ENCODE peak calls at places on chromosomes 5 and 9, in seven cellular contexts. Y is posterior vena cava, U is GM10248, C is RWPE1, E is NCI-H748 treated with DMSO at 0.1 percent for 48 hours, J is HuH-7.5, Z is NCI-H2029. F is an unnamed sample.
A peak's percentile ranks its signal among the peaks of the same experiment; 100 is the strongest.

GRCh38 chr9:129285979-129286772 is 108.1 kb upstream of the IER5L start:
- DNase-seq in Y (peak; percentile 31), Z (no peak), J (no peak), C (no peak), U (no peak), E (no peak), F (no peak)

GRCh38 chr9:125397736-125398135 is 136.1 kb downstream of the GAPVD1 start:
- DNase-seq in J (no peak), C (no peak), Y (no peak), Z (no peak), U (no peak), E (peak; percentile 47), F (no peak)

GRCh38 chr5:36070687-36071571 is 4.2 kb upstream of the UGT3A2 start:
- DNase-seq in Y (no peak), Z (no peak), U (no peak), C (no peak), E (no peak), J (no peak), F (no peak)

GRCh38 chr5:177226882-177227281 is 76.6 kb downstream of the RAB24 start:
- DNase-seq in J (no peak), C (no peak), E (no peak), Z (no peak), U (no peak), Y (no peak), F (no peak)

GRCh38 chr9:110049699-110050450 is 158.1 kb downstream of the C9orf152 start:
- DNase-seq in C (peak; percentile 50), Y (peak; percentile 84), E (no peak), J (no peak), Z (no peak), U (peak; percentile 32), F (peak; percentile 21)

GRCh38 chr5:32507738-32508434 is 63.3 kb upstream of the ZFR start:
- DNase-seq in Z (no peak), E (no peak), C (peak; percentile 80), J (no peak), Y (no peak), U (no peak), F (no peak)

GRCh38 chr9:34899535-34900158 is 58.4 kb upstream of the PHF24 start:
- DNase-seq in Z (peak; percentile 67), E (peak; percentile 75), C (peak; percentile 82), U (peak; percentile 72), J (peak; percentile 41), Y (peak; percentile 92), F (peak; percentile 69)

GRCh38 chr5:103364074-103364473 is 105.5 kb downstream of the MACIR start:
- DNase-seq in U (no peak), C (no peak), Y (no peak), J (no peak), Z (no peak), E (no peak), F (no peak)

GRCh38 chr9:129281506-129282145 is 103.6 kb upstream of the IER5L start:
- DNase-seq in C (no peak), J (no peak), Y (peak; percentile 70), U (no peak), Z (no peak), E (no peak), F (peak; percentile 12)

GRCh38 chr5:137365126-137365865 is 133.8 kb downstream of the SPOCK1 start:
- DNase-seq in E (no peak), J (no peak), Y (no peak), C (no peak), Z (no peak), U (no peak), F (no peak)

GRCh38 chr5:43396762-43397304 is 15.4 kb downstream of the CCL28 start:
- DNase-seq in J (no peak), Y (peak; percentile 88), E (no peak), Z (no peak), U (peak; percentile 76), C (peak; percentile 67), F (peak; percentile 80)

GRCh38 chr9:22005083-22005699 is 3.9 kb downstream of the CDKN2B start:
- DNase-seq in C (no peak), Y (peak; percentile 67), J (no peak), U (no peak), Z (no peak), E (no peak), F (no peak)

F was measured in GM13977.